ENCODE peak calls at places on chromosomes 4 and X, in five cellular contexts. U is neuronal stem cell, Q is H1, O is IMR-90, M is mesenchymal stem cell. B is an unnamed sample.

GRCh38 chrX:319579-320125 is 1.1 kb upstream of the GTPBP6 start:
- DNase-seq in U (no peak), Q (no peak), O (no peak), M (no peak), B (no peak)

GRCh38 chr4:56906534-56906933 is 1.2 kb upstream of the REST start:
- DNase-seq in U (peak; percentile 9), Q (no peak), O (no peak), M (peak; percentile 25), B (no peak)

GRCh38 chrX:65595460-65595876 is 60.9 kb upstream of the LAS1L start:
- DNase-seq in U (peak; percentile 78), Q (peak; percentile 92), O (peak; percentile 93), M (peak; percentile 91), B (peak; percentile 88)

GRCh38 chr4:143514432-143514831 is 930 bp downstream of the SMARCA5 start:
- DNase-seq in U (peak; percentile 57), Q (peak; percentile 50), O (peak; percentile 48), M (peak; percentile 75), B (peak; percentile 2)

GRCh38 chr4:142719854-142720541 is 126.1 kb downstream of the INPP4B start:
- DNase-seq in U (no peak), Q (no peak), O (peak; percentile 21), M (peak; percentile 9), B (peak; percentile 36)

GRCh38 chr4:104641427-104641826 is 146.7 kb upstream of the CXXC4 start:
- DNase-seq in U (peak; percentile 46), Q (no peak), O (no peak), M (no peak), B (no peak)

GRCh38 chr4:15690020-15690809 is 8.6 kb downstream of the FAM200B start:
- DNase-seq in U (peak; percentile 42), Q (no peak), O (peak; percentile 93), M (peak; percentile 97), B (peak; percentile 73)

GRCh38 chrX:136260801-136261200 is 9.6 kb upstream of the MAP7D3 start:
- DNase-seq in U (no peak), Q (no peak), O (peak; percentile 89), M (peak; percentile 72), B (peak; percentile 46)

GRCh38 chr4:150305995-150306394 is 227.8 kb downstream of the DCLK2 start:
- DNase-seq in U (no peak), Q (no peak), O (peak; percentile 55), M (peak; percentile 28), B (no peak)

GRCh38 chr4:54402880-54403503 is 173.9 kb downstream of the PDGFRA start:
- DNase-seq in U (no peak), Q (no peak), O (no peak), M (no peak), B (peak; percentile 11)

GRCh38 chr4:113675731-113676707 is 85.5 kb downstream of the CAMK2D start:
- DNase-seq in U (no peak), Q (no peak), O (peak; percentile 23), M (peak; percentile 46), B (no peak)

GRCh38 chrX:105120460-105120859 is 100.0 kb downstream of the TEX13A start:
- DNase-seq in U (no peak), Q (no peak), O (no peak), M (peak; percentile 0), B (no peak)

GRCh38 chr4:40200881-40201797 is 4.3 kb downstream of the RHOH start:
- DNase-seq in U (no peak), Q (no peak), O (peak; percentile 82), M (peak; percentile 91), B (peak; percentile 26)

GRCh38 chr4:182600836-182601235 is 316.4 kb downstream of the DCTD start:
- DNase-seq in U (no peak), Q (no peak), O (no peak), M (no peak), B (no peak)

GRCh38 chrX:16851827-16852226 is 18.3 kb downstream of the RBBP7 start:
- DNase-seq in U (no peak), Q (no peak), O (no peak), M (no peak), B (no peak)
- H3K36me3 ChIP-seq in U (peaks cover 8% of the 10 kb centered on the region), Q (peaks cover 62% of the 10 kb centered on the region), O (peaks cover 20% of the 10 kb centered on the region), M (peaks cover 56% of the 10 kb centered on the region), B (peaks cover 23% of the 10 kb centered on the region)

DNA sequence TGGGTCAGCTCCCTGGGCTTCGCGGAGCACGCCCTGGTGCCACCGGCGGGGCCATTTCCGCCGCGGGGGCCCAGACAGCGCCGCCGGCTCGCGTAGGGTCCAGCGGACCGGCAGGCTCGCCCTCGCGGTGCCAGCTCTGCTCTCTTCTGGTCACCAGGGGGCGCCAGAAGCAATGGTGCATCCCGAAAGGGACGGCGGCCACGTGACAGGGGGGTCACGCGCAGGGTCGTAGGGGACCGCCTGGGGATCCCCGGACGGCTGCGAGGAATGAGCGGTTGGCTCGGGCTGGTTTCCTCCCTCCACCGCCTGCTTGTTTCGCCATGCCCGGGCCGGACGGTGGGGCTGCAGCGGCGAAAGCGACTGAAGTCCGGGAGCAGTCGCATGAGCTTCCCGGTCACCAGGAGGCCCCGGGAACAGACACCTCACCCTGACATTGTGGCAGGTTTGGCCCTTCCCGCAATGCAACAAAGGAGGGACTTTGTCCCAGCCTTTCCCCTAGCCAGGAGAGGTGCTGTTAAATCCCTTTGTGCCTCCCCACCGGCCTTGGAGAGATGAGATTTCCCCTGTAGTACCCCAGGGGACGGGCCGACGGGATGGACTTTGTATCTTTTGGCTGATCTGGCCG is 15.8 kb downstream of the ZCCHC12 start:
- DNase-seq in U (peak; percentile 62), Q (peak; percentile 93), O (peak; percentile 6), M (peak; percentile 55), B (peak; percentile 58)
- H3K14ac ChIP-seq in U (no peak overlapping the region), Q (no peak overlapping the region), O (no peak overlapping the region), M (peak overlapping the region; percentile 65), B (peak overlapping the region; percentile 37)

GRCh38 chr4:186598686-186599085 is 43.3 kb upstream of the MTNR1A start:
- DNase-seq in U (no peak), Q (no peak), O (no peak), M (no peak), B (no peak)

GRCh38 chr4:186596346-186596745 is 41.0 kb upstream of the MTNR1A start:
- DNase-seq in U (no peak), Q (no peak), O (no peak), M (no peak), B (no peak)

GRCh38 chr4:186602978-186603377 is 47.6 kb upstream of the MTNR1A start:
- DNase-seq in U (no peak), Q (no peak), O (no peak), M (no peak), B (no peak)

GRCh38 chr4:186596850-186597390 is 41.6 kb upstream of the MTNR1A start:
- DNase-seq in U (no peak), Q (no peak), O (no peak), M (no peak), B (no peak)

DNA sequence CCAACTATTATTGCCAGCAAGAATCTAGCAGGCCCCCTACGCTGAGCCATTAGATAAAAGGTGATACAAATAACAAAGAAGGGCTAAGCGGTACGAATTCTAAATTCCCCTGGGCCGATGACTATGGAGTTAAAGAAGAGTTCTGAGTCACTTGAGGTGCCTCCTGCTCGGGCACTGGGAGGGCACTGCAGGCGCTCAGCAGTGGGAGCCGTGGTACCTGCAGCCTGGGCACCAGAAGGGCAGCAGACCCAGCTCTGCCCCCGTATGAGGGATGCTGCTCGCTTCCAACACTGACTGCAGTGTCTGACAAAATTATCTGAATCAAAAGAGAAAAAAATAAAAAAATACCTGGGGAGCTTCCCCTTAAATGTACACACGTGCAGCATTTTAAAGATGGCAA is 44.1 kb upstream of the MTNR1A start:
- DNase-seq in U (no peak), Q (no peak), O (no peak), M (no peak), B (no peak)
- H3K36me3 ChIP-seq in U (peaks cover 46% of the 10 kb centered on the region), Q (peaks cover 91% of the 10 kb centered on the region), O (peaks cover 78% of the 10 kb centered on the region), M (peaks cover 100% of the 10 kb centered on the region), B (peaks cover 32% of the 10 kb centered on the region)

GRCh38 chrX:119468930-119469635 is 839 bp downstream of the SLC25A5 start:
- DNase-seq in U (peak; percentile 78), Q (peak; percentile 86), O (peak; percentile 71), M (peak; percentile 75), B (peak; percentile 85)
- H3K14ac ChIP-seq in U (no peak overlapping the region), Q (no peak overlapping the region), O (no peak overlapping the region), M (peak overlapping the region; percentile 60), B (peak overlapping the region; percentile 64)

GRCh38 chrX:47168495-47169073 is 23.6 kb downstream of the RBM10 start:
- DNase-seq in U (no peak), Q (no peak), O (no peak), M (no peak), B (no peak)

GRCh38 chrX:47162927-47163583 is 18.0 kb downstream of the RBM10 start:
- DNase-seq in U (no peak), Q (no peak), O (no peak), M (no peak), B (peak; percentile 69)

GRCh38 chrX:47164420-47164819 is 19.4 kb downstream of the RBM10 start:
- DNase-seq in U (no peak), Q (no peak), O (no peak), M (no peak), B (no peak)

GRCh38 chrX:47169273-47169672 is 24.3 kb downstream of the RBM10 start:
- DNase-seq in U (no peak), Q (no peak), O (no peak), M (no peak), B (no peak)

DNA sequence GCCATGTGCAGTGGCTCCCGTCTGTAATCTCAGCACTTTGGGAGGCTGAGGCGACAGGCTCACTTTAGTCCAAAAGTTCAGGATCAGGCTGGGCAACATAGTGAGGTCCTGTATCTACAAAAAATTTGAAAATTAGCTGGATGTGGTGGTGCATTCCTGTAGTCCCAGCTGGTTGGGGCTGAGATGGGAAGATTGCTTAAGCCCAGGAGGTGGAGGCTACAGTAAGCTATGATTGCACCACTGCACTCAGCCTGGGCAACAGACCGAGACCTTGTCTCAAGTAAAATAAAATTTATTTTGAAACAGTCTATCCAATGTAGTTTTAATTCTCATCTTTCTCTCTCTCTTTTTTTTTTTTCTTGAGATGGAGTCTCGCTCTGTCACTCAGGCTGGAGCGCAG is 21.1 kb downstream of the RBM10 start:
- DNase-seq in U (no peak), Q (no peak), O (peak; percentile 32), M (peak; percentile 18), B (peak; percentile 65)
- H3K36me3 ChIP-seq in U (peaks cover 8% of the 10 kb centered on the region), Q (peaks cover 6% of the 10 kb centered on the region), O (peaks cover 7% of the 10 kb centered on the region), M (peaks cover 11% of the 10 kb centered on the region), B (peaks cover 23% of the 10 kb centered on the region)

DNA sequence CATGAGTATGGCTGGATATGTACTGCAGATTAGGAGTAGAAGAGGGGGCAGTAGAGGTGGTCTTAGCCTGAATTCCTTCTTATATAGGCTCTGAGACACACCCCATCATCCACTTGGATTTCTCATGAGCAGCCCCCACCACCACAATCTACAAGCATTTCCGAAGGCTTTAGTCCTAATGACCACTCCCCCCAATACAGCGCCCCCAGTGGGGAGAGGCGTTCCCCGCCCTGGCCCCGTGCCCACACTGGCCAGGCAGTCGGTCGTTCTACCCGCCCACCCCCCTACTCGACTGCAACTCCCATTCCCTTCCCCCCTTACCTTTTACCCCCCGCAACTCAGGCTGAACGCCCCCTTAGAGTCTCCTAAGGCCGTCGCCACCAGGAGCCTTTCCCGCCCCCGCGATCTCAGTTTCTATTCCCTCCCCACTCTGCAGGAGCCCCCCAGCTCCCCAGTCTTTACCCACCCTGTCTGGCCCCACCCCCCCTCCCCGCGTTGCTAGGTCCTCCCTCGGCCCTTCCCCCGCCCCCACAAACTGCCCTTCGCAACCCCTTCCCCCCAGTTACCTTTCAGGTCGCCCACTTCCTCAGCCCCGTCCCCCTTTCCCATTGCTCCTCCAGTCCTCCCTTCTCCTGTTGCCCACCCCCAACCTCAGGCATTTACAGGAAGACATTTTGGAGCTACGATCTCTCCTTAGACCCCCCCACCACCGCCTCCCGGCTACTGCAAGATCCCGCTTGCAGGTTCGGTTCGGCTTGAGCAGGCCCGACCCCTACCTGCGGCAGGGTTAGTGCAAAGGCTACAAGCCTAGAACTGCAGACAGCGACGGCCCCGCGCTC is 468 bp downstream of the ZMYM3 start:
- DNase-seq in U (peak; percentile 15), Q (peak; percentile 78), O (peak; percentile 13), M (peak; percentile 50), B (peak; percentile 21)
- H3K14ac ChIP-seq in U (no peak overlapping the region), Q (no peak overlapping the region), O (peak overlapping the region; percentile 95), M (peak overlapping the region; percentile 75), B (peak overlapping the region; percentile 72)

B was measured in trophoblast cell.